ENCODE peak calls at places on chromosomes 11 and 22, in ten cellular contexts. D is nephron progenitor cell; L is right atrium auricular region; O is CD4-positive, alpha-beta T cell; M is GM20000; P is MCF 10A; Q is astrocyte; A is neural crest cell; E is K562; X is lower lobe of right lung. H is an unnamed sample.

GRCh38 chr11:888290-889212 is 22.1 kb downstream of the CHID1 start:
- DNase-seq in L (no peak), P (no peak), X (no peak), O (no peak), M (no peak), E (no peak), D (no peak), Q (no peak), A (no peak), H (no peak)

GRCh38 chr11:94958118-94958517 is 15.2 kb downstream of the CWC15 start:
- DNase-seq in Q (peak; percentile 39), M (no peak), O (no peak), D (no peak), E (no peak), L (no peak), P (no peak), A (no peak), X (no peak), H (no peak)

GRCh38 chr22:35195821-35196220 is 61.5 kb upstream of the HMGXB4 start:
- DNase-seq in A (no peak), O (no peak), P (no peak), D (no peak), M (no peak), L (no peak), Q (no peak), E (no peak), X (no peak), H (no peak)

GRCh38 chr11:13337986-13338436 is 60.4 kb downstream of the BMAL1 start:
- DNase-seq in D (no peak), O (no peak), E (no peak), P (no peak), A (no peak), M (no peak), Q (peak; percentile 79), X (no peak), L (no peak), H (no peak)

GRCh38 chr22:33919591-33920501 is at the start of gene LARGE1:
- DNase-seq in E (peak; percentile 14), X (peak; percentile 64), D (peak; percentile 63), L (peak; percentile 60), Q (no peak), P (peak; percentile 6), A (peak; percentile 34), O (no peak), M (peak; percentile 43), H (peak; percentile 38)

GRCh38 chr22:27636716-27637503 is 164.6 kb downstream of the MN1 start:
- DNase-seq in Q (no peak), E (no peak), D (no peak), A (no peak), L (peak; percentile 63), X (no peak), P (no peak), M (no peak), O (no peak), H (no peak)

GRCh38 chr11:32884023-32884422 is 8.6 kb upstream of the QSER1 start:
- DNase-seq in Q (no peak), P (no peak), L (no peak), D (no peak), A (no peak), M (no peak), X (no peak), E (no peak), O (no peak), H (no peak)

GRCh38 chr11:70550456-70551195 is 152.3 kb downstream of the CTTN start:
- DNase-seq in L (no peak), Q (no peak), P (no peak), M (no peak), A (no peak), E (no peak), X (no peak), O (no peak), D (no peak), H (no peak)

GRCh38 chr11:77154381-77155081 is 26.5 kb downstream of the MYO7A start:
- DNase-seq in O (no peak), D (no peak), M (no peak), X (no peak), E (no peak), P (no peak), A (no peak), Q (no peak), L (no peak), H (no peak)

GRCh38 chr11:120184946-120185677 is 25.7 kb upstream of the OAF start:
- DNase-seq in D (peak; percentile 36), P (no peak), E (no peak), Q (no peak), A (no peak), M (no peak), X (no peak), O (no peak), L (peak; percentile 85), H (no peak)

GRCh38 chr11:107691003-107691402 is 20.9 kb downstream of the SLN start:
- DNase-seq in D (no peak), Q (peak; percentile 79), X (no peak), L (no peak), M (no peak), A (no peak), E (no peak), O (no peak), P (no peak), H (no peak)

GRCh38 chr22:17563936-17564391 is 666 bp downstream of the SLC25A18 start:
- DNase-seq in E (no peak), X (no peak), P (peak; percentile 21), Q (peak; percentile 11), O (no peak), M (no peak), L (no peak), A (no peak), D (no peak), H (no peak)

GRCh38 chr11:12692238-12693074 is 18.2 kb downstream of the TEAD1 start:
- DNase-seq in L (peak; percentile 93), A (peak; percentile 55), D (peak; percentile 81), X (peak; percentile 77), O (no peak), E (no peak), P (peak; percentile 94), M (no peak), Q (peak; percentile 94), H (no peak)

GRCh38 chr11:119101759-119102423 is at the start of gene DPAGT1:
- DNase-seq in E (peak; percentile 62), P (peak; percentile 99), X (peak; percentile 90), D (peak; percentile 81), Q (peak; percentile 96), L (peak; percentile 97), M (peak; percentile 83), A (peak; percentile 76), O (peak; percentile 76), H (peak; percentile 61)

GRCh38 chr11:77109236-77110019 is 6.8 kb downstream of the OMP start:
- DNase-seq in P (no peak), M (no peak), Q (peak; percentile 78), X (no peak), A (no peak), L (no peak), D (no peak), O (no peak), E (no peak), H (no peak)

GRCh38 chr11:27183672-27184457 is 143.2 kb downstream of the BBOX1 start:
- DNase-seq in Q (peak; percentile 67), E (peak; percentile 29), M (peak; percentile 36), X (no peak), P (peak; percentile 72), A (peak; percentile 51), L (no peak), O (peak; percentile 14), D (peak; percentile 54), H (peak; percentile 20)

GRCh38 chr11:133925756-133926155 is 31.0 kb downstream of the IGSF9B start:
- DNase-seq in D (no peak), L (no peak), Q (no peak), M (no peak), E (no peak), P (no peak), A (no peak), X (no peak), O (no peak), H (no peak)

GRCh38 chr11:65103476-65103875 is 7.5 kb downstream of the VPS51 start:
- DNase-seq in X (no peak), D (no peak), E (no peak), P (no peak), Q (no peak), A (no peak), L (no peak), O (no peak), M (no peak), H (no peak)

GRCh38 chr11:58787903-58788302 is 56.2 kb upstream of the GLYAT start:
- DNase-seq in A (no peak), E (no peak), Q (peak; percentile 2), P (peak; percentile 52), M (no peak), X (no peak), L (no peak), D (no peak), O (no peak), H (no peak)
- TF ChIP-seq CTCF in A (no peak), E (no peak), Q (no peak), P (no peak), M (no peak), X (no peak), L (no peak), D (no peak), O (no peak), H (no peak)

DNA sequence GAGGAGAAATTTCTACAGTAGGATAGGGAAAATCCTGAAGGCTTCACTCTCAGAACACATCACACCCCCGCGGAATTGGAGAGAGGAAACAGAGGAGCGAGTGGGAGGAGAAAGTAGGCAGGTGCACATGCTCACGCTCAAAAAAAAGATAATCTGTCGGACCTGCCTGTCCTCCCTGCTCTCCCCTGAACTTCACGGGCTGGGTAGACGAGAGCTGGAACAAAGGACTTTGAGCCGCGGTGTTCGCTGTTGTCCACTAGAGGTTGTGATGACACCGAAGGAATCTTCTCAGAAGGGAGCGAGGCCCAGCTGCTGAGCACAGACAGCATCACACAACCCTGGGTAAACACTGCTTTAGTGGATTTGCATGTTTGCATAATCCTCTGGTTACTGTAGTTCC is 5.0 kb downstream of the SEZ6L start:
- DNase-seq in M (no peak), L (no peak), P (no peak), X (no peak), D (peak; percentile 31), O (no peak), E (no peak), A (no peak), Q (no peak), H (no peak)
- TF ChIP-seq CTCF in M (no peak), L (no peak), P (no peak), X (no peak), D (peak; percentile 31), O (no peak), E (peak; percentile 6), A (peak; percentile 44), Q (no peak), H (peak; percentile 21)

GRCh38 chr11:35487532-35488078 is 37.8 kb downstream of the PAMR1 start:
- DNase-seq in P (peak; percentile 43), O (no peak), A (peak; percentile 53), L (peak; percentile 61), Q (peak; percentile 57), M (no peak), D (peak; percentile 65), E (peak; percentile 32), X (no peak), H (peak; percentile 23)
- TF ChIP-seq CTCF in P (peak; percentile 36), O (no peak), A (peak; percentile 56), L (peak; percentile 58), Q (peak; percentile 62), M (peak; percentile 15), D (peak; percentile 54), E (peak; percentile 39), X (peak; percentile 38), H (peak; percentile 56)

DNA sequence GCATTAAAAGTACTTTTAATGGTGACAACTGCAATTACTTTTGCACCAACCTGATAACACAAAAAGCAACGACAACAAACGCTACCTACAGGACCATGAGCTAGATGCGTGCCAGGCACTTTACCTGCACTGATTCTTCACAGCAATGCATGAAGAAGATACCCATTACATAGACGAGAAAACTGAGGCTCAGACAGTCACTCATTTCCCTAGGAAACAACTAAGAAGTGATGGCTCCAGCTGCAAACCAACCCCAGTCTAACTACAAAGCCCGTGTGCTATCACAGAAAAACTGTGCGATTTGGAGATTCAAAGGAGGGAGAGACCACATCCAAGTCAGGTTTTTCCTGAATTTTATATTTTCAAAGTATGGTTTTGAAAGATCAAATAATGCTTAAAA is 80.1 kb upstream of the TP53I11 start:
- DNase-seq in M (no peak), P (no peak), A (no peak), X (no peak), Q (no peak), D (no peak), E (no peak), L (no peak), O (no peak), H (no peak)
- TF ChIP-seq CTCF in M (no peak), P (no peak), A (no peak), X (no peak), Q (no peak), D (no peak), E (no peak), L (no peak), O (no peak), H (no peak)